ENCODE peak calls at places on chromosomes 7 and 10, in six cellular contexts. I is psoas muscle, O is choroid plexus epithelial cell, Y is brain microvascular endothelial cell, D is WERI-Rb-1, K is epithelial cell of esophagus. J is an unnamed sample.

GRCh38 chr7:2241580-2242540 is at the start of the genes MRM2 and NUDT1:
- DNase-seq in Y (peak), K (peak), D (peak), I (peak), O (peak), J (no peak)

GRCh38 chr10:71531485-71532446 is 135.0 kb downstream of the CDH23 start:
- DNase-seq in Y (no peak), I (no peak), D (peak), K (peak), O (no peak), J (no peak)

GRCh38 chr10:84563355-84563754 is 235.0 kb downstream of the CCSER2 start:
- DNase-seq in Y (no peak), O (no peak), D (peak), K (no peak), I (no peak), J (no peak)

GRCh38 chr7:117127585-117128168 is 174.4 kb downstream of the ST7 start:
- DNase-seq in Y (peak), K (peak), I (peak), O (peak), D (peak), J (peak)

GRCh38 chr10:124959564-124959963 is 17.6 kb downstream of the ZRANB1 start:
- DNase-seq in I (no peak), Y (no peak), D (no peak), O (no peak), K (no peak), J (no peak)

GRCh38 chr10:110358869-110359629 is 54.3 kb upstream of the SMNDC1 start:
- DNase-seq in I (no peak), O (peak), Y (no peak), D (no peak), K (peak), J (no peak)

GRCh38 chr7:123773499-123773898 is 24.7 kb upstream of the WASL start:
- DNase-seq in K (peak), O (no peak), Y (no peak), I (no peak), D (no peak), J (no peak)

GRCh38 chr7:121797283-121798037 is 75.5 kb upstream of the PTPRZ1 start:
- DNase-seq in D (no peak), O (peak), I (no peak), K (peak), Y (no peak), J (no peak)

GRCh38 chr10:91694170-91694794 is 61.4 kb upstream of the PPP1R3C start:
- DNase-seq in D (peak), O (peak), K (peak), I (no peak), Y (peak), J (no peak)

GRCh38 chr7:73850212-73850611 is 7.9 kb upstream of the METTL27 start:
- DNase-seq in I (no peak), O (no peak), K (no peak), Y (no peak), D (no peak), J (no peak)

GRCh38 chr10:63593576-63593975 is 72.4 kb downstream of the REEP3 start:
- DNase-seq in K (no peak), Y (peak), D (peak), O (no peak), I (no peak), J (no peak)

GRCh38 chr10:12726971-12727831 is 274.3 kb downstream of the CCDC3 start:
- DNase-seq in O (peak), K (peak), Y (no peak), I (no peak), D (no peak), J (no peak)

GRCh38 chr10:91159254-91159783 is 61.1 kb upstream of the PCGF5 start:
- DNase-seq in I (no peak), Y (peak), D (no peak), K (no peak), O (peak), J (no peak)

GRCh38 chr10:13100349-13101294 is 659 bp downstream of the OPTN start:
- DNase-seq in I (no peak), K (peak), Y (peak), O (peak), D (peak), J (no peak)

GRCh38 chr7:50792342-50793114 is 9.8 kb upstream of the GRB10 start:
- DNase-seq in K (peak), D (peak), I (peak), Y (peak), O (peak), J (no peak)

GRCh38 chr10:130761032-130761575 is 550.4 kb downstream of the TCERG1L start:
- DNase-seq in K (no peak), I (no peak), D (no peak), O (no peak), Y (no peak), J (no peak)

GRCh38 chr10:110753462-110753861 is 109.3 kb downstream of the RBM20 start:
- DNase-seq in O (no peak), I (no peak), Y (no peak), D (no peak), K (no peak), J (no peak)

GRCh38 chr7:42677751-42678231 is 234.1 kb downstream of the C7orf25 start:
- DNase-seq in K (peak), D (no peak), O (peak), Y (peak), I (no peak), J (peak)

GRCh38 chr10:24552346-24553016 is 171.2 kb downstream of the ARHGAP21 start:
- DNase-seq in D (peak), O (peak), K (peak), Y (no peak), I (peak), J (no peak)

GRCh38 chr7:157973971-157974677 is 613.5 kb downstream of the PTPRN2 start:
- DNase-seq in I (no peak), K (no peak), O (peak), D (no peak), Y (no peak), J (no peak)

GRCh38 chr7:4556868-4557620 is 125.1 kb upstream of the FOXK1 start:
- DNase-seq in O (no peak), I (no peak), D (no peak), K (no peak), Y (no peak), J (no peak)

GRCh38 chr7:94511763-94512162 is 2.2 kb downstream of the CASD1 start:
- DNase-seq in I (no peak), Y (peak), D (no peak), K (peak), O (peak), J (no peak)

GRCh38 chr10:25786181-25786580 is 147.8 kb upstream of the MYO3A start:
- DNase-seq in O (no peak), I (no peak), D (no peak), K (no peak), Y (no peak), J (no peak)

GRCh38 chr7:117808273-117808868 is 64.9 kb downstream of the CTTNBP2 start:
- DNase-seq in Y (no peak), O (no peak), K (peak), I (peak), D (no peak), J (no peak)

GRCh38 chr10:34889004-34889869 is 74.1 kb upstream of the PARD3 start:
- DNase-seq in I (no peak), O (no peak), Y (no peak), D (no peak), K (peak), J (peak)

GRCh38 chr10:112804036-112804435 is 146.0 kb upstream of the TCF7L2 start:
- DNase-seq in D (peak), I (no peak), Y (no peak), K (peak), O (no peak), J (no peak)

GRCh38 chr7:112538859-112539258 is 58.1 kb downstream of the LSMEM1 start:
- DNase-seq in D (no peak), O (no peak), I (no peak), Y (no peak), K (no peak), J (no peak)

GRCh38 chr7:44237696-44238095 is 36.9 kb downstream of the YKT6 start:
- DNase-seq in O (no peak), Y (no peak), D (no peak), K (no peak), I (no peak), J (no peak)

GRCh38 chr7:44235582-44236332 is 35.0 kb downstream of the YKT6 start:
- DNase-seq in I (no peak), D (peak), Y (no peak), K (no peak), O (no peak), J (no peak)

GRCh38 chr7:44235066-44235465 is 34.3 kb downstream of the YKT6 start:
- DNase-seq in O (no peak), Y (no peak), D (no peak), K (no peak), I (no peak), J (no peak)

GRCh38 chr7:44238116-44238695 is 37.4 kb downstream of the YKT6 start:
- DNase-seq in K (no peak), Y (no peak), I (no peak), O (no peak), D (no peak), J (no peak)

DNA sequence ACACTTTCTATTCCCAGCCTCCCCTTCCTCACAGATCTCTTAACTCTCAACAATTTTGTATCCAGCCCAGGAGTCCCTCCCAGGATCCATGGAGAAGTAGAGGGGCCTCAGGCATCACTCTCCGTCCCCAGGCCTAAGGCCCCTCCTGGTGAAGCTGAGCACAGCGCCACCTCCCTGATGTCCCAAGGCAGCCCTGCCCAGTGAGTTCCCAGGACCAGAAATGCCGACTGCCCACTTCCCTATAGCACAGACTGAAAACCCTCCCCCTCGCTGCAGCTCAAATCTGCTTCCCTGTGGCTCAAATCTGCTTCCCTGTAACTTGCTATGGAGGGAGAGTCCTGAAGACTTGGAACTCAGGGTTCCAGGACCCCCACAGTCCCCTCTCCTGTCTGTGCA is 35.6 kb downstream of the YKT6 start:
- DNase-seq in O (no peak), K (no peak), D (peak), I (no peak), Y (no peak), J (no peak)
- TF ChIP-seq CTCF in O (no peak), K (no peak), D (peak), I (no peak), Y (peak), J (no peak)

DNA sequence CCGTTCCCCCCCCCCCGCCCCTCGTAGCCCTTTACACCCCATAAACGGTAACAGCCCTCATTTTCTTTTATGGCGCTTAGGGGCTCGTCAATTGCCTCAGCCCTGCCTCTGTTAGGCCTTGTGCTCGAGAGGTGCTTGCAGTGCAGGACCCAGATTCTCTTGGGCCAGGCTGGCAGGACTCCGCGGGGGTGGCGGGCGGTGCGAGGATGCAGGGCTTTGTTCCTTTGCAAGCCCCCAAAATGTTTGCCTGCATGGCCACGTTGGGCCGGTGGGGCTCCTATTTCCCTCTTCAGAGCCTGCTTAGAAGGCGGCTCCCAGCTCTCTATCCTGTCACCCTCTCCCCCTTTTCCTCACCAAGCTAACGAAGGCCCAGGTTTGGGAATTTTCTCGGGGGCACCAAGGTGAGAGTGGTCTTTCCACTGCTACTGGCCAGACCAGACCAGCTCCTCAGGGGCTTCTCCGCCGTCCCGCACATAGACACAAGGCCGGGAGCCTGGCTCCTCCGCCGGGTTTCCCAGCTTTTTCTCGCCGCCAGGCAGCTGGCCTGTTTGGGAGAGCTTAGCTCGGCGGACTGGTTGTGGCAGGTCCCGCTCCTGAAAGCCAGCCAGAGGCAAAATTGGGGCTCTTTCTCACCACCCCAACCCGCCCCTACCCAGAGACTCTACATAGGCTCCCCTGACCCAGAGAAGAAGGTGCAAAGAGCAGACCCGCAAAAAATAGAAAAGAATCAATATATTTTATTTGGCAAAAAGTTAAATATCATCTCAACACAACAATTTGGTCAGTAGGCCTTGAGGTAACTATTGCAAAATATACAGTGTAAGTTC is 3.4 kb downstream of the HOXA9 start:
- DNase-seq in D (no peak), O (no peak), Y (no peak), K (no peak), I (no peak), J (no peak)
- H3K4me3 ChIP-seq in D (no peak), O (no peak), Y (no peak), K (no peak), I (peak), J (peak)

GRCh38 chr7:151505836-151506468 is 13.7 kb downstream of the RHEB start:
- DNase-seq in O (no peak), I (no peak), D (no peak), K (peak), Y (no peak), J (no peak)

GRCh38 chr7:151506901-151507382 is 12.8 kb downstream of the RHEB start:
- DNase-seq in I (no peak), K (peak), D (no peak), O (no peak), Y (no peak), J (no peak)

GRCh38 chr7:151509670-151510333 is 9.9 kb downstream of the RHEB start:
- DNase-seq in I (no peak), O (no peak), K (no peak), D (no peak), Y (no peak), J (no peak)

GRCh38 chr7:151505433-151505832 is 14.3 kb downstream of the RHEB start:
- DNase-seq in O (no peak), I (no peak), K (no peak), Y (no peak), D (no peak), J (no peak)

GRCh38 chr7:151507806-151508205 is 11.9 kb downstream of the RHEB start:
- DNase-seq in O (no peak), Y (no peak), K (no peak), I (no peak), D (no peak), J (no peak)
- TF ChIP-seq CTCF in O (no peak), Y (no peak), K (no peak), I (no peak), D (no peak), J (no peak)

DNA sequence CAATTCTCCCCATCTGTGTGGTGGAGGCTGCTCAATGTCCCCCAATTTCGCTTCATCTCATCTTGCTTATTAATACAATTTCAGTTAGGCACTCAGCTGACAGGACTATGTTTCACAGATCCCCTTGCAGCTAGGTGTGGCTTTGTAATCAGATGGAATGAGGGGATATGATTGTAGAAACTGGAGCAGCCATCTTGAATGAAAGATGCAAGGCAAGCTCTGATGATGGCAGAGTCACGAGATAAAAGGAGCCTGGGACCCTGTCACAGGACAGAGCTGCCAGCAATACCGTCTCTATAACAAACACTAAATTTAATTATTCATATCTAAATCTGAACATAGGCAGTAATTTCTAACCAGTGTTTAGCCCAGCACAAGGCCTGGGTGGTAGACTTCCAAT is 991 bp upstream of the DLD start:
- DNase-seq in O (no peak), K (no peak), I (no peak), D (no peak), Y (no peak), J (no peak)
- H3K4me3 ChIP-seq in O (no peak), K (no peak), I (peak), D (no peak), Y (no peak), J (no peak)

GRCh38 chr7:134842901-134843300 is 63.5 kb downstream of the CALD1 start:
- DNase-seq in D (no peak), O (no peak), I (no peak), Y (no peak), K (no peak), J (no peak)

GRCh38 chr7:134847834-134848233 is 68.4 kb downstream of the CALD1 start:
- DNase-seq in I (no peak), K (no peak), O (no peak), D (no peak), Y (no peak), J (no peak)

GRCh38 chr7:134842062-134842461 is 62.6 kb downstream of the CALD1 start:
- DNase-seq in K (no peak), O (no peak), I (no peak), D (no peak), Y (no peak), J (no peak)

GRCh38 chr7:134844200-134844599 is 64.8 kb downstream of the CALD1 start:
- DNase-seq in O (no peak), K (peak), Y (no peak), D (no peak), I (no peak), J (no peak)

DNA sequence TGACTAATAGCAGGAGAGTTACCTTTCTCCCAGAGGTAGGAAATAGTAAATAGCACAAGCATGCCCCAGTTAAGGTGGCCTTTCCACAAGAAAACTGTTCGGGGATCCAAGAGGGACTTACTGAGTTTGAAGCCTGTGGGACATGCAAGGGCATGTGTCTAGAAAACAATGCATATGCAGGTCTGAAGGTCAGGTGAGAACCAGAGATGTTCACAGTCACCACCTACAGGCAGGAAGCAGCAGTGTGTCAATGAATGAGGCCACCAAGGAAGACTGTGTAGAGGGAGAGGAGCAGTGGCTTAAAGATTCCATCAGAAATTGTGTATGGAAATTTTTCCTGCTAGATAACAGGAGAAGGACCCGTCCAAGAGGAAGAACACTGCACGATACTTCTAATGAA is 66.0 kb downstream of the CALD1 start:
- DNase-seq in Y (no peak), O (no peak), I (no peak), K (peak), D (peak), J (no peak)
- TF ChIP-seq CTCF in Y (peak), O (peak), I (no peak), K (peak), D (peak), J (peak)

J was measured in HFF-Myc.